ENCODE peak calls at places on chromosomes 6 and 20, in seven cellular contexts. Q, Z, L, W, S, R and H are unnamed samples.

GRCh38 chr6:128057541-128058335 is 156.9 kb upstream of the THEMIS start:
- DNase-seq in R (peak; percentile 52), Z (no peak), S (no peak), Q (no peak), L (peak; percentile 28), W (peak; percentile 32), H (no peak)

GRCh38 chr20:51285684-51286083 is 256.8 kb downstream of the NFATC2 start:
- DNase-seq in S (no peak), Z (no peak), R (no peak), Q (no peak), L (no peak), W (no peak), H (no peak)

GRCh38 chr6:135233676-135234491 is 52.8 kb downstream of the MYB start:
- DNase-seq in S (no peak), R (no peak), W (no peak), L (no peak), Z (no peak), Q (no peak), H (no peak)

GRCh38 chr6:80541186-80541585 is 434.7 kb downstream of the BCKDHB start:
- DNase-seq in Q (no peak), Z (no peak), W (peak; percentile 98), S (no peak), L (peak; percentile 98), R (peak; percentile 89), H (peak; percentile 23)

GRCh38 chr6:5115168-5115567 is 30.0 kb downstream of the PPP1R3G start:
- DNase-seq in R (no peak), Z (no peak), Q (no peak), W (no peak), S (no peak), L (no peak), H (no peak)

GRCh38 chr6:100307561-100307960 is 157.2 kb downstream of the SIM1 start:
- DNase-seq in W (no peak), R (no peak), S (no peak), Q (no peak), Z (no peak), L (no peak), H (no peak)

GRCh38 chr6:101011165-101011564 is 130.0 kb upstream of the ASCC3 start:
- DNase-seq in S (no peak), Z (no peak), W (peak; percentile 23), L (peak; percentile 28), R (peak; percentile 25), Q (no peak), H (no peak)

GRCh38 chr20:60976913-60977312 is 275.1 kb upstream of the CDH4 start:
- DNase-seq in Z (no peak), L (no peak), W (no peak), S (no peak), R (no peak), Q (peak; percentile 25), H (no peak)

GRCh38 chr20:38152175-38153010 is 12.7 kb downstream of the TGM2 start:
- DNase-seq in Z (peak; percentile 92), Q (no peak), S (peak; percentile 90), W (peak; percentile 94), R (peak; percentile 75), L (peak; percentile 99), H (peak; percentile 91)